ENCODE peak calls at places on chromosomes 1 and 21, in seven cellular contexts. E, Z, C, B, R, Q and A are unnamed samples. For H3K4me1, the result is how much of the 10 kb centered on the place peaks cover.

GRCh38 chr1:112722601-112723510 is 7.7 kb upstream of the PPM1J start:
- DNase-seq in E (no peak), Z (no peak), C (peak), B (peak), R (no peak), Q (no peak), A (no peak)

GRCh38 chr1:112396668-112397025 is 633 bp downstream of the CTTNBP2NL start:
- DNase-seq in E (no peak), Z (no peak), C (peak), B (no peak), R (no peak), Q (no peak), A (no peak)

GRCh38 chr1:226820935-226821718 is 49.3 kb upstream of the PSEN2 start:
- DNase-seq in E (peak), Z (no peak), C (peak), B (peak), R (peak), Q (peak), A (peak)

GRCh38 chr1:183126528-183126927 is 59.5 kb upstream of the LAMC2 start:
- DNase-seq in E (no peak), Z (no peak), C (no peak), B (no peak), R (no peak), Q (no peak), A (no peak)

GRCh38 chr1:117971777-117972176 is 42.2 kb downstream of the WDR3 start:
- DNase-seq in E (no peak), Z (no peak), C (no peak), B (no peak), R (no peak), Q (no peak), A (no peak)

GRCh38 chr1:55107111-55107510 is 67.8 kb downstream of the PCSK9 start:
- DNase-seq in E (no peak), Z (no peak), C (no peak), B (no peak), R (no peak), Q (no peak), A (no peak)

GRCh38 chr1:187051618-187052232 is 223.0 kb downstream of the PLA2G4A start:
- DNase-seq in E (no peak), Z (no peak), C (peak), B (no peak), R (peak), Q (no peak), A (no peak)

GRCh38 chr1:209875510-209875909 is 47.7 kb downstream of the UTP25 start:
- DNase-seq in E (peak), Z (no peak), C (peak), B (no peak), R (peak), Q (no peak), A (no peak)

GRCh38 chr21:43025636-43026180 is 49.9 kb downstream of the CBS start:
- DNase-seq in E (no peak), Z (no peak), C (no peak), B (no peak), R (no peak), Q (no peak), A (no peak)

GRCh38 chr21:38148046-38148445 is 108.7 kb upstream of the KCNJ15 start:
- DNase-seq in E (no peak), Z (no peak), C (no peak), B (no peak), R (no peak), Q (no peak), A (no peak)

GRCh38 chr1:62832276-62832675 is 48.3 kb downstream of the ATG4C start:
- DNase-seq in E (no peak), Z (no peak), C (no peak), B (no peak), R (no peak), Q (no peak), A (no peak)

GRCh38 chr1:101022294-101022693 is 3.3 kb downstream of the DPH5 start:
- DNase-seq in E (no peak), Z (no peak), C (no peak), B (no peak), R (no peak), Q (no peak), A (no peak)

GRCh38 chr1:205430631-205431305 is 8.9 kb upstream of the LEMD1 start:
- DNase-seq in E (peak), Z (no peak), C (peak), B (peak), R (peak), Q (peak), A (peak)

DNA sequence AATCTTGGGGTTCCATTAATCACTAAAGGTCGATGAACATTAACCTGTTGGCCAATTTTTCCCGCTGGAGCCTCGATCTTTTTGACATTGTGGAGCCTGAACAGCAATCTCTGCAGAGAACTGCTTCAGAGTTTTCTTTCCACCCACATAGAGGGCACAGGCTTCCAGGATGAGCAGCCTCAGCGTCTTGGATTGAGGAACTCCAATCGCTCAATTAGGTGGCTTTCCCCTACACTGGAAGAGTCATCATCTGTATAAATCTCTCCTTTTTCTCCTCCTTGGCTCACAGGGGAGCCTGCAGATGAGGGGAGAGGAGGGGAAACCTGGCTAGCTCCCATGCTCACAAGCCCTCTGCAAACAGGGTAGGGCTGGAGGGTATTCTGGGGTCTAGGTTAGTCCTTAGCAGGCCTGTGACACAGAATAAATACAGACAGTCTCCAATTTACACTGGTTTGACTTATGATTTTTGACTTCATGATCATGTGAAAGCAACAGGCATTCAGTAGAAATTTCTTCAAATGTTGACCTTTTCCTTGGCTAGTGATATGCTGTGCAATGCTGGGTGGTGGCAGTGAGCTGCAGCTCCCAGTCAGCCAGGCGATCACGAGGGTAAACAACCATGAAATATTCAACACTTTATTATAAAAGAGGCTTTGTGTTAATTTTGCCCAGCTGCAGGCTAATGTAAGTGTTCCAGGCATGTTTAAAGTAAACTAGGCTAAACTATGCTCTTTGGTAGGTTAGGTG is 80.8 kb downstream of the PGBD5 start:
- DNase-seq in E (no peak), Z (no peak), C (no peak), B (no peak), R (no peak), Q (no peak), A (no peak)
- H3K27ac ChIP-seq in E (no peak), Z (no peak), C (no peak), B (no peak), R (no peak), Q (no peak), A (no peak)

GRCh38 chr21:29342394-29342957 is 43.8 kb downstream of the BACH1 start:
- DNase-seq in E (peak), Z (peak), C (no peak), B (peak), R (peak), Q (peak), A (peak)
- H3K4me3 ChIP-seq in E (no peak), Z (no peak), C (no peak), B (peak), R (no peak), Q (peak), A (no peak)

DNA sequence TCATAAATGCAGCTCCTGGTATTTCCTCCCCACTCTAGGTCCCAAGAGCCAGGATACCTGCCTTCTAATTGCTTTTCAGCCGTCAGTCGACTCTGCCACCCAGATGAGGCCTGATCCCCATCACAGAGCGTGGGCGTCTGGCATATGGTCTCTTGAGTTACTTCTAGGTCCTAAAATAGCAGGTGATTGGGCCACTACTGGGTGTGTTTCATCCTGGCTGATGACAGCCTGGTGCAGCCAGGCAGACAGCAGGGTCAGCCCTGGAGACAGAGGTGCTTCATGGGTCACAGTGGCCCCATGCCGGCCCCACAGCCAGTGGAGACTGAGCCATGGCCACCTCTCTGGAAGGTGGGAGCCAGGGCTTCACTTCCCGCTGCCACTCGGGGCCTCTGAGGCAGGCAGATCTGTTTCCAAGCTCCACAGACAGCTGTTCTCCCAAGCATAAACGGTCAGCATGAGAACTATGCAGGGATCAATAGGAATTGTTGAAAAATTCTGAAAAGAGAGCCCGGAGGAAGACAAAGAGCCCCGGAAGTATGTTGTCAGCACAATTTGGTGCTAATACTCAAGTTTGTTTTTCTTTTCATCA is 83.0 kb downstream of the MAN1C1 start:
- DNase-seq in E (no peak), Z (no peak), C (no peak), B (no peak), R (no peak), Q (peak), A (peak)
- H3K4me1 ChIP-seq in E (half or more), Z (under half), C (under half), B (under half), R (under half), Q (half or more), A (under half)

GRCh38 chr1:109270623-109271317 is 12.2 kb downstream of the PSRC1 start:
- DNase-seq in E (no peak), Z (no peak), C (no peak), B (no peak), R (no peak), Q (no peak), A (no peak)
- H3K27ac ChIP-seq in E (no peak), Z (no peak), C (no peak), B (no peak), R (peak), Q (no peak), A (no peak)

GRCh38 chr1:172533511-172534116 is 664 bp downstream of the SUCO start:
- DNase-seq in E (no peak), Z (no peak), C (peak), B (peak), R (no peak), Q (no peak), A (no peak)

GRCh38 chr1:172537827-172538391 is 5.0 kb downstream of the SUCO start:
- DNase-seq in E (no peak), Z (no peak), C (no peak), B (no peak), R (no peak), Q (no peak), A (no peak)

GRCh38 chr1:172540635-172541034 is 7.7 kb downstream of the SUCO start:
- DNase-seq in E (no peak), Z (no peak), C (no peak), B (no peak), R (no peak), Q (no peak), A (no peak)

GRCh38 chr1:172536256-172536655 is 3.3 kb downstream of the SUCO start:
- DNase-seq in E (no peak), Z (no peak), C (no peak), B (no peak), R (no peak), Q (no peak), A (no peak)

GRCh38 chr1:172537366-172537765 is 4.4 kb downstream of the SUCO start:
- DNase-seq in E (no peak), Z (no peak), C (no peak), B (no peak), R (no peak), Q (no peak), A (no peak)
- H3K4me3 ChIP-seq in E (no peak), Z (no peak), C (no peak), B (no peak), R (no peak), Q (no peak), A (no peak)

GRCh38 chr1:93608188-93609109 is 73.2 kb downstream of the BCAR3 start:
- DNase-seq in E (peak), Z (no peak), C (no peak), B (no peak), R (no peak), Q (peak), A (no peak)

GRCh38 chr1:93612510-93612909 is 69.1 kb downstream of the BCAR3 start:
- DNase-seq in E (no peak), Z (no peak), C (no peak), B (no peak), R (no peak), Q (no peak), A (no peak)

GRCh38 chr1:93611656-93612055 is 70.0 kb downstream of the BCAR3 start:
- DNase-seq in E (no peak), Z (no peak), C (no peak), B (no peak), R (no peak), Q (no peak), A (no peak)

GRCh38 chr1:93607814-93608187 is 73.8 kb downstream of the BCAR3 start:
- DNase-seq in E (peak), Z (no peak), C (no peak), B (no peak), R (no peak), Q (no peak), A (no peak)

GRCh38 chr1:93609536-93609935 is 72.1 kb downstream of the BCAR3 start:
- DNase-seq in E (no peak), Z (no peak), C (no peak), B (no peak), R (no peak), Q (no peak), A (no peak)
- H3K4me1 ChIP-seq in E (under half), Z (under half), C (under half), B (under half), R (half or more), Q (half or more), A (under half)

DNA sequence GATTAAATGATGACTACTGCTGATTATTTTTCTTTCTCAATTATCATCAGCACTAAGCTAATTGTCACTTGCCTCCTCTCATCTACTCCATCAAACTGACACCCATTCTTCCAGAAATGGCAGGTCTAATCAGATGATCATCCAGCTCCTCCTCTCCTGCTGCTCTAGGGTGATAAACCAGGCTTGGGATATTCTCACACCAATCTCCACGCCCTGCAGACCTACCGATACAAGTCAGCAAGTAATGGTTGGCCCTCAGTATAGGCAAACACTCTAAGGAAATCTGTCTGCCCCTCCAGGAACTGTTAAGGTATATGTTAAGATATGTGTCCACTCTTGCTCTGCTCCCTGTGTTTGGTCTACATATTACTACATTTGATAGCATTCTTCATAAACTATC is 36.3 kb upstream of the C1orf21 start:
- DNase-seq in E (no peak), Z (no peak), C (no peak), B (no peak), R (no peak), Q (no peak), A (no peak)
- H3K27ac ChIP-seq in E (no peak), Z (no peak), C (no peak), B (no peak), R (no peak), Q (no peak), A (no peak)

GRCh38 chr1:202155478-202156021 is 4.9 kb downstream of the PTPN7 start:
- DNase-seq in E (peak), Z (peak), C (peak), B (no peak), R (no peak), Q (no peak), A (peak)
- H3K4me3 ChIP-seq in E (no peak), Z (no peak), C (no peak), B (no peak), R (no peak), Q (no peak), A (no peak)